ENCODE peak calls at places on chromosomes 4 and X, in four cellular contexts. One of them, this sample, is unnamed.
A peak's percentile ranks its signal among the peaks of the same experiment; 100 is the strongest.

GRCh38 chrX:107978707-107979307 is 3.4 kb downstream of the TEX13B start:
- DNase-seq in K562: peak; percentile 29
- DNase-seq in IMR-90: peak; percentile 19
- DNase-seq in GM12878: no peak
- DNase-seq in this sample: peak; percentile 23

GRCh38 chr4:112099701-112100289 is 45.5 kb upstream of the FAM241A start:
- DNase-seq in K562: peak; percentile 51
- DNase-seq in IMR-90: peak; percentile 73
- DNase-seq in GM12878: peak; percentile 27
- DNase-seq in this sample: peak; percentile 80

GRCh38 chrX:74133156-74133796 is 170.7 kb upstream of the ZCCHC13 start:
- DNase-seq in K562: peak; percentile 56
- DNase-seq in IMR-90: peak; percentile 80
- DNase-seq in GM12878: peak; percentile 19
- DNase-seq in this sample: peak; percentile 39

GRCh38 chrX:76253432-76253831 is 80.6 kb downstream of the PBDC1 start:
- DNase-seq in K562: peak; percentile 21
- DNase-seq in IMR-90: peak; percentile 56
- DNase-seq in GM12878: peak; percentile 30
- DNase-seq in this sample: peak; percentile 12

GRCh38 chrX:153794897-153795816 is 689 bp downstream of the SSR4 start:
- DNase-seq in K562: peak; percentile 32
- DNase-seq in IMR-90: no peak
- DNase-seq in GM12878: no peak
- DNase-seq in this sample: peak; percentile 5

GRCh38 chrX:40581333-40581910 is 652 bp downstream of the ATP6AP2 start:
- DNase-seq in K562: no peak
- DNase-seq in IMR-90: peak; percentile 8
- DNase-seq in GM12878: no peak
- DNase-seq in this sample: peak; percentile 13

GRCh38 chr4:187944179-187944578 is 51.4 kb upstream of the ZFP42 start:
- DNase-seq in K562: no peak
- DNase-seq in IMR-90: no peak
- DNase-seq in GM12878: no peak
- DNase-seq in this sample: no peak

GRCh38 chrX:3639236-3639635 is 74.2 kb downstream of the PRKX start:
- DNase-seq in K562: no peak
- DNase-seq in IMR-90: no peak
- DNase-seq in GM12878: no peak
- DNase-seq in this sample: no peak

GRCh38 chr4:108794136-108794535 is 31.3 kb upstream of the ETNPPL start:
- DNase-seq in K562: no peak
- DNase-seq in IMR-90: peak; percentile 2
- DNase-seq in GM12878: no peak
- DNase-seq in this sample: no peak

GRCh38 chr4:94168321-94168720 is 39.3 kb upstream of the SMARCAD1 start:
- DNase-seq in K562: no peak
- DNase-seq in IMR-90: no peak
- DNase-seq in GM12878: no peak
- DNase-seq in this sample: no peak

GRCh38 chr4:37245391-37245954 is 930 bp downstream of the NWD2 start:
- DNase-seq in K562: no peak
- DNase-seq in IMR-90: no peak
- DNase-seq in GM12878: no peak
- DNase-seq in this sample: no peak

GRCh38 chr4:1958276-1959103 is 50.3 kb downstream of the NELFA start:
- DNase-seq in K562: no peak
- DNase-seq in IMR-90: peak; percentile 34
- DNase-seq in GM12878: no peak
- DNase-seq in this sample: no peak

GRCh38 chr4:48603366-48604003 is 113.4 kb downstream of the ZAR1 start:
- DNase-seq in K562: no peak
- DNase-seq in IMR-90: no peak
- DNase-seq in GM12878: no peak
- DNase-seq in this sample: no peak

GRCh38 chr4:29708473-29708872 is 1011.7 kb upstream of the PCDH7 start:
- DNase-seq in K562: no peak
- DNase-seq in IMR-90: peak; percentile 88
- DNase-seq in GM12878: no peak
- DNase-seq in this sample: no peak

GRCh38 chrX:12237131-12237530 is 98.9 kb downstream of the FRMPD4 start:
- DNase-seq in K562: no peak
- DNase-seq in IMR-90: no peak
- DNase-seq in GM12878: no peak
- DNase-seq in this sample: peak; percentile 2

GRCh38 chr4:72629540-72629939 is 60.5 kb upstream of the ADAMTS3 start:
- DNase-seq in K562: no peak
- DNase-seq in IMR-90: no peak
- DNase-seq in GM12878: no peak
- DNase-seq in this sample: no peak

GRCh38 chr4:5990446-5991160 is 27.6 kb downstream of the C4orf50 start:
- DNase-seq in K562: no peak
- DNase-seq in IMR-90: no peak
- DNase-seq in GM12878: no peak
- DNase-seq in this sample: no peak

GRCh38 chr4:141142423-141142822 is 9.2 kb upstream of the RNF150 start:
- DNase-seq in K562: no peak
- DNase-seq in IMR-90: no peak
- DNase-seq in GM12878: no peak
- DNase-seq in this sample: no peak

GRCh38 chr4:90542216-90542615 is 415.0 kb downstream of the CCSER1 start:
- DNase-seq in K562: no peak
- DNase-seq in IMR-90: no peak
- DNase-seq in GM12878: no peak
- DNase-seq in this sample: peak; percentile 48

GRCh38 chr4:150039790-150040189 is 38.5 kb upstream of the DCLK2 start:
- DNase-seq in K562: no peak
- DNase-seq in IMR-90: no peak
- DNase-seq in GM12878: no peak
- DNase-seq in this sample: no peak

GRCh38 chr4:109216085-109216696 is 86.3 kb downstream of the COL25A1 start:
- DNase-seq in K562: no peak
- DNase-seq in IMR-90: no peak
- DNase-seq in GM12878: no peak
- DNase-seq in this sample: no peak

GRCh38 chrX:146264763-146265375 is 447.2 kb downstream of the SLITRK2 start:
- DNase-seq in K562: no peak
- DNase-seq in IMR-90: no peak
- DNase-seq in GM12878: no peak
- DNase-seq in this sample: no peak

GRCh38 chrX:100946521-100946920 is 17.8 kb upstream of the XKRX start:
- DNase-seq in K562: no peak
- DNase-seq in IMR-90: no peak
- DNase-seq in GM12878: no peak
- DNase-seq in this sample: no peak

GRCh38 chr4:2484993-2485392 is 16.1 kb downstream of the RNF4 start:
- DNase-seq in K562: peak; percentile 27
- DNase-seq in IMR-90: no peak
- DNase-seq in GM12878: peak; percentile 62
- DNase-seq in this sample: peak; percentile 59

DNA sequence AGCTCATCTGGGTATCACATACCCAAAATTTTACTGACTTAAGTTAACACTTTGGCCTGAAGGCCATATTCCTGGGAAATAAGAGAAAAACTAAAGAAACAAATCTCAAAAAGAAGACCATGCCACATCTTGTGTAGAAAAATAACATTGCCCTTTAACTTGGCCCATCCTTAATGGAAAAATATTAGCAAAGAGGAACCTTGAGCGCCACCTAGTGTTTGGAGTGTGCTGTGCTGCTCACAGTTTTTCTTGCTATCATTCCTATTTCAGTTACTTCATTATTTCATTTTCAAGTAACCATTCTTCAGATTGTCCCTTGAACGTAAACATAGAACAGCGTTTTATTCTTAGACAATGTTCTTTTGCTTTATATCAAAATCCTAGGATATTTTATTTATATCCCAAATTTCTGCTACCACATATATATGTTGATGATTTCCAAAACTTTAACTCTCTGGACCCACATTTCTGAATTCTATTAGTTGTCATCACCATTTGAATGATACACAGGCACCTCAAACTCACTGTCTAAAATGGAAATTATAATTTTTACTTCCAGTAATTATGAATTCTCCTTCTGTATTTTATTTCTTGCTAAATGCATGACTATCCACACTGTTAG is 999.0 kb upstream of the ADGRL3 start:
- DNase-seq in K562: peak; percentile 65
- DNase-seq in IMR-90: peak; percentile 28
- DNase-seq in GM12878: no peak
- DNase-seq in this sample: peak; percentile 57
- TF ChIP-seq FOS in K562: no peak
- TF ChIP-seq FOS in IMR-90: no peak
- TF ChIP-seq FOS in GM12878: no peak
- TF ChIP-seq FOS in this sample: no peak

DNA sequence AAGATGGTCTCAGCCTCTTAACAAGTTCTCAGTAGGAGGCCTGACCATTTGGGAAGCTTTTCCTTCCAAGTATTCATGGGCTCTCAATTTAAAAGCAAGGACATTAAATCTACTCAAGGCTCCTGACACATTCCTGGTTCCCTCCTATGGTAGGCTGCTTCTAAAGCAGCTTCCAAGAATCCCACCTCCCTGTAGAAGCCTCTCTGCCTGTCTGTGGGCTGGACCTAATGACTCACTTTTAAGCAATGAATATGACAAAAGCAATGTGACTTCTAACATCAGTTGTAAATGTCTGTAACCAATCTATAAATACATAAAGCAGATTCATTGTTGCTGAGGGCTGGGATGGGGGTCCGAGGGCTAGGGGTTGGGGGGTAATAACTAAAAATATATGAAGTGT is 99.5 kb upstream of the FAM9B start:
- DNase-seq in K562: no peak
- DNase-seq in IMR-90: peak; percentile 64
- DNase-seq in GM12878: no peak
- DNase-seq in this sample: no peak
- TF ChIP-seq FOS in K562: no peak
- TF ChIP-seq FOS in IMR-90: peak; percentile 16
- TF ChIP-seq FOS in GM12878: no peak
- TF ChIP-seq FOS in this sample: no peak

GRCh38 chr4:139279723-139280620 is at the start of gene MGARP:
- DNase-seq in K562: no peak
- DNase-seq in IMR-90: peak; percentile 30
- DNase-seq in GM12878: no peak
- DNase-seq in this sample: peak; percentile 73
- TF ChIP-seq FOS in K562: no peak
- TF ChIP-seq FOS in IMR-90: no peak
- TF ChIP-seq FOS in GM12878: no peak
- TF ChIP-seq FOS in this sample: no peak

GRCh38 chr4:184814686-184815045 is 11.1 kb downstream of the ACSL1 start:
- DNase-seq in K562: no peak
- DNase-seq in IMR-90: no peak
- DNase-seq in GM12878: no peak
- DNase-seq in this sample: no peak

GRCh38 chr4:184812181-184812542 is 13.6 kb downstream of the ACSL1 start:
- DNase-seq in K562: no peak
- DNase-seq in IMR-90: no peak
- DNase-seq in GM12878: no peak
- DNase-seq in this sample: no peak

GRCh38 chr4:184810720-184811119 is 15.0 kb downstream of the ACSL1 start:
- DNase-seq in K562: no peak
- DNase-seq in IMR-90: no peak
- DNase-seq in GM12878: no peak
- DNase-seq in this sample: no peak

GRCh38 chr4:184811484-184812180 is 14.1 kb downstream of the ACSL1 start:
- DNase-seq in K562: no peak
- DNase-seq in IMR-90: no peak
- DNase-seq in GM12878: no peak
- DNase-seq in this sample: no peak

GRCh38 chr4:184812651-184813181 is 13.1 kb downstream of the ACSL1 start:
- DNase-seq in K562: no peak
- DNase-seq in IMR-90: peak; percentile 24
- DNase-seq in GM12878: no peak
- DNase-seq in this sample: no peak
- TF ChIP-seq FOS in K562: no peak
- TF ChIP-seq FOS in IMR-90: no peak
- TF ChIP-seq FOS in GM12878: no peak
- TF ChIP-seq FOS in this sample: no peak

GRCh38 chr4:7810792-7811535 is 128.7 kb downstream of the AFAP1 start:
- DNase-seq in K562: no peak
- DNase-seq in IMR-90: no peak
- DNase-seq in GM12878: no peak
- DNase-seq in this sample: no peak
- TF ChIP-seq FOS in K562: no peak
- TF ChIP-seq FOS in IMR-90: no peak
- TF ChIP-seq FOS in GM12878: no peak
- TF ChIP-seq FOS in this sample: no peak

DNA sequence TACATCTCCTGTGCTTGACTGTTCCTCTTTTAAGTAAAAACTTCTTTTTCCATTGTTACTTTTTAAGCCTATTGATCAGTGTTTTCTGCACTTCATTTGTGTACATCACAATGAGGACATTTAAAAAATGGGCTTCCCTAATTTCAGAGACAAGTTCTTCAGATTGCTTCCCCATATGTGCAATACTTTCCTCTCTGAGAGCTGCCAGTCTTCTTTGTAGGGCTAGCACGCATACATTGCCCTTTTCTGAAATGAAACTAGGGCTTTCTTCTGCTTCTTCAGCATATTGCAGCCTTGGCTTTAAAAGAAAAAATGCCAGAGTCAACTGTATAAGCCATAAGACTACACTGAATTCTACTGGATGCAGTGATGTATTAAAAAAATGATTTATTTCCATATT is 37.8 kb downstream of the FAT4 start:
- DNase-seq in K562: no peak
- DNase-seq in IMR-90: no peak
- DNase-seq in GM12878: no peak
- DNase-seq in this sample: no peak
- TF ChIP-seq FOS in K562: no peak
- TF ChIP-seq FOS in IMR-90: no peak
- TF ChIP-seq FOS in GM12878: no peak
- TF ChIP-seq FOS in this sample: no peak

GRCh38 chrX:45807572-45808425 is 607.1 kb upstream of the DIPK2B start:
- DNase-seq in K562: no peak
- DNase-seq in IMR-90: peak; percentile 70
- DNase-seq in GM12878: no peak
- DNase-seq in this sample: peak; percentile 71
- TF ChIP-seq FOS in K562: no peak
- TF ChIP-seq FOS in IMR-90: peak; percentile 21
- TF ChIP-seq FOS in GM12878: no peak
- TF ChIP-seq FOS in this sample: no peak

This sample was measured in endothelial cell of umbilical vein.